ENCODE peak calls at places on chromosomes 3 and 15, in seven cellular contexts. Q is DND-41; R is CD8-positive, alpha-beta memory T cell; K is NCI-H1105; G is body of pancreas; N is HAP-1; B is HuH-7.5. J is an unnamed sample.
A peak's percentile ranks its signal among the peaks of the same experiment; 100 is the strongest.

GRCh38 chr15:22944651-22945050 is 35.5 kb downstream of the CYFIP1 start:
- DNase-seq in K (peak; percentile 54), B (no peak), Q (no peak), R (no peak), N (no peak), G (peak; percentile 80), J (no peak)

GRCh38 chr3:180447156-180447555 is 154.8 kb upstream of the TTC14 start:
- DNase-seq in N (no peak), K (no peak), G (peak; percentile 9), R (no peak), Q (no peak), B (no peak), J (no peak)

GRCh38 chr3:126540342-126540849 is 16.4 kb downstream of the CHST13 start:
- DNase-seq in N (peak; percentile 4), K (no peak), R (no peak), Q (peak; percentile 15), G (peak; percentile 11), B (no peak), J (peak; percentile 35)

GRCh38 chr15:69751575-69751974 is 299.0 kb downstream of the RPLP1 start:
- DNase-seq in K (no peak), G (no peak), B (no peak), Q (no peak), R (no peak), N (no peak), J (no peak)

GRCh38 chr3:42874749-42875148 is 930 bp downstream of the CYP8B1 start:
- DNase-seq in Q (no peak), G (no peak), B (no peak), K (no peak), R (no peak), N (no peak), J (no peak)

GRCh38 chr3:169948559-169949371 is 17.8 kb upstream of the SEC62 start:
- DNase-seq in B (no peak), K (no peak), N (no peak), Q (no peak), R (no peak), G (no peak), J (no peak)

GRCh38 chr3:146682176-146682575 is 77.0 kb upstream of the PLSCR5 start:
- DNase-seq in B (no peak), G (no peak), K (peak; percentile 84), R (no peak), Q (no peak), N (no peak), J (no peak)

GRCh38 chr3:98095870-98096269 is 8.9 kb downstream of the OR5AC2 start:
- DNase-seq in K (no peak), G (no peak), N (no peak), Q (no peak), B (no peak), R (no peak), J (no peak)

GRCh38 chr15:38427380-38427779 is 26.5 kb upstream of the FAM98B start:
- DNase-seq in B (no peak), K (no peak), G (no peak), Q (no peak), N (no peak), R (no peak), J (no peak)

GRCh38 chr3:126104742-126105605 is 21.1 kb upstream of the SLC41A3 start:
- DNase-seq in R (no peak), Q (no peak), B (no peak), N (no peak), G (no peak), K (no peak), J (peak; percentile 65)

GRCh38 chr15:32152574-32152973 is 122.3 kb downstream of the CHRNA7 start:
- DNase-seq in R (no peak), G (no peak), Q (no peak), B (no peak), N (no peak), K (no peak), J (no peak)

GRCh38 chr3:114272271-114272670 is 21.6 kb upstream of the TIGIT start:
- DNase-seq in K (no peak), N (no peak), G (no peak), B (no peak), Q (no peak), R (no peak), J (no peak)